ENCODE peak calls at places on chromosomes 4 and X, in seven cellular contexts. J, T, U, Z, X, C and O are unnamed samples.

GRCh38 chr4:107666134-107666533 is 53.9 kb downstream of the PAPSS1 start:
- DNase-seq in J (peak; percentile 22), T (no peak), U (no peak), Z (no peak), X (peak; percentile 53), C (no peak), O (peak; percentile 53)

GRCh38 chr4:6769984-6770420 is 12.5 kb upstream of the KIAA0232 start:
- DNase-seq in J (no peak), T (no peak), U (no peak), Z (no peak), X (no peak), C (no peak), O (no peak)

GRCh38 chr4:31979988-31980387 is 1259.8 kb downstream of the PCDH7 start:
- DNase-seq in J (no peak), T (no peak), U (no peak), Z (no peak), X (no peak), C (no peak), O (no peak)

GRCh38 chrX:109890910-109891502 is 111.9 kb upstream of the TMEM164 start:
- DNase-seq in J (no peak), T (peak; percentile 56), U (peak; percentile 16), Z (peak; percentile 29), X (no peak), C (peak; percentile 61), O (peak; percentile 71)

GRCh38 chr4:16916719-16917337 is 18.4 kb upstream of the LDB2 start:
- DNase-seq in J (no peak), T (peak; percentile 13), U (peak; percentile 70), Z (peak; percentile 5), X (no peak), C (peak; percentile 20), O (no peak)

GRCh38 chrX:154785711-154786110 is 19.6 kb downstream of the MPP1 start:
- DNase-seq in J (no peak), T (no peak), U (no peak), Z (no peak), X (no peak), C (no peak), O (no peak)

GRCh38 chr4:41012308-41012707 is 202.0 kb downstream of the APBB2 start:
- DNase-seq in J (peak; percentile 23), T (no peak), U (no peak), Z (no peak), X (no peak), C (no peak), O (peak; percentile 40)

GRCh38 chr4:61243962-61244361 is 43.8 kb downstream of the ADGRL3 start:
- DNase-seq in J (no peak), T (no peak), U (no peak), Z (no peak), X (no peak), C (no peak), O (no peak)

GRCh38 chr4:78343682-78344081 is 207.9 kb upstream of the ANXA3 start:
- DNase-seq in J (no peak), T (no peak), U (no peak), Z (no peak), X (no peak), C (no peak), O (no peak)

GRCh38 chrX:95056901-95057300 is 1382.9 kb downstream of the FAM133A start:
- DNase-seq in J (no peak), T (no peak), U (no peak), Z (no peak), X (no peak), C (no peak), O (peak; percentile 7)

GRCh38 chr4:30181918-30182317 is 538.3 kb upstream of the PCDH7 start:
- DNase-seq in J (no peak), T (no peak), U (no peak), Z (no peak), X (no peak), C (no peak), O (no peak)

GRCh38 chr4:15684498-15684897 is 2.9 kb downstream of the FAM200B start:
- DNase-seq in J (no peak), T (no peak), U (no peak), Z (no peak), X (no peak), C (no peak), O (no peak)

GRCh38 chr4:174278467-174278866 is 5.0 kb downstream of the FBXO8 start:
- DNase-seq in J (no peak), T (no peak), U (no peak), Z (no peak), X (no peak), C (no peak), O (no peak)

GRCh38 chr4:139419388-139419914 is 34.5 kb upstream of the RAB33B start:
- DNase-seq in J (peak; percentile 70), T (no peak), U (no peak), Z (no peak), X (peak; percentile 43), C (peak; percentile 39), O (peak; percentile 26)

GRCh38 chr4:110059556-110060191 is 138.7 kb downstream of the ELOVL6 start:
- DNase-seq in J (peak; percentile 63), T (no peak), U (no peak), Z (no peak), X (no peak), C (no peak), O (peak; percentile 11)

GRCh38 chr4:98261291-98262271 is at the start of gene RAP1GDS1:
- DNase-seq in J (peak; percentile 66), T (peak; percentile 52), U (peak; percentile 11), Z (peak; percentile 2), X (no peak), C (peak; percentile 34), O (peak; percentile 67)

GRCh38 chrX:15350329-15350996 is 15.1 kb upstream of the PIGA start:
- DNase-seq in J (no peak), T (no peak), U (no peak), Z (no peak), X (no peak), C (no peak), O (no peak)

GRCh38 chrX:74925210-74926088 is at the start of gene NEXMIF:
- DNase-seq in J (peak; percentile 5), T (peak; percentile 81), U (peak; percentile 6), Z (no peak), X (no peak), C (peak; percentile 40), O (peak; percentile 28)

GRCh38 chrX:23292979-23293651 is 41.5 kb upstream of the PTCHD1 start:
- DNase-seq in J (no peak), T (no peak), U (no peak), Z (no peak), X (no peak), C (no peak), O (no peak)

GRCh38 chr4:53185853-53186590 is 179.8 kb downstream of the SCFD2 start:
- DNase-seq in J (no peak), T (no peak), U (no peak), Z (no peak), X (no peak), C (no peak), O (no peak)

GRCh38 chr4:19969492-19969891 is 282.2 kb upstream of the SLIT2 start:
- DNase-seq in J (no peak), T (no peak), U (no peak), Z (no peak), X (no peak), C (no peak), O (no peak)

GRCh38 chr4:8079916-8080753 is 78.5 kb downstream of the ABLIM2 start:
- DNase-seq in J (no peak), T (no peak), U (no peak), Z (no peak), X (no peak), C (no peak), O (no peak)

GRCh38 chr4:9970399-9971011 is 50.8 kb downstream of the SLC2A9 start:
- DNase-seq in J (no peak), T (no peak), U (no peak), Z (peak; percentile 49), X (no peak), C (no peak), O (no peak)

GRCh38 chr4:137422666-137423065 is 109.6 kb downstream of the PCDH18 start:
- DNase-seq in J (no peak), T (no peak), U (no peak), Z (no peak), X (no peak), C (no peak), O (no peak)

GRCh38 chrX:75873993-75874392 is 88.9 kb upstream of the MAGEE2 start:
- DNase-seq in J (no peak), T (no peak), U (no peak), Z (no peak), X (no peak), C (no peak), O (no peak)

GRCh38 chrX:82711432-82711831 is 796.7 kb upstream of the POU3F4 start:
- DNase-seq in J (no peak), T (no peak), U (no peak), Z (no peak), X (no peak), C (no peak), O (no peak)

GRCh38 chr4:108425988-108426387 is 194.4 kb upstream of the RPL34 start:
- DNase-seq in J (peak; percentile 43), T (no peak), U (no peak), Z (no peak), X (peak; percentile 37), C (no peak), O (peak; percentile 48)

GRCh38 chr4:124061413-124061812 is 651.1 kb downstream of the ANKRD50 start:
- DNase-seq in J (peak; percentile 32), T (no peak), U (no peak), Z (no peak), X (peak; percentile 41), C (no peak), O (peak; percentile 40)

GRCh38 chr4:126318376-126318775 is 1003.6 kb downstream of the FAT4 start:
- DNase-seq in J (no peak), T (peak; percentile 1), U (no peak), Z (no peak), X (no peak), C (no peak), O (no peak)

GRCh38 chr4:6616087-6616995 is 24.1 kb upstream of the MRFAP1 start:
- DNase-seq in J (no peak), T (no peak), U (no peak), Z (no peak), X (no peak), C (no peak), O (no peak)

GRCh38 chr4:128349921-128350320 is 62.3 kb upstream of the PGRMC2 start:
- DNase-seq in J (peak; percentile 83), T (no peak), U (no peak), Z (no peak), X (no peak), C (no peak), O (no peak)